ENCODE peak calls at places on chromosomes 4 and X, in five cellular contexts. M is right atrium auricular region; T is tibial nerve; W is naive thymus-derived CD4-positive, alpha-beta T cell; F is pancreas. B is an unnamed sample.

GRCh38 chr4:122007016-122007415 is 55.2 kb upstream of the TRPC3 start:
- DNase-seq in W (no peak), T (no peak), M (no peak), F (no peak), B (no peak)

GRCh38 chrX:101265869-101266428 is 25.2 kb downstream of the TAF7L start:
- DNase-seq in W (no peak), T (no peak), F (no peak), M (no peak), B (no peak)

GRCh38 chr4:83664741-83665140 is 128.8 kb downstream of the GPAT3 start:
- DNase-seq in F (no peak), M (no peak), T (no peak), W (no peak), B (no peak)

GRCh38 chr4:61201562-61202099 is 1.5 kb downstream of the ADGRL3 start:
- DNase-seq in F (no peak), T (no peak), W (no peak), M (no peak), B (peak; percentile 49)

GRCh38 chr4:165826166-165826565 is 46.9 kb upstream of the TLL1 start:
- DNase-seq in M (no peak), F (no peak), W (no peak), T (no peak), B (no peak)

GRCh38 chrX:22922961-22923360 is 76.8 kb upstream of the DDX53 start:
- DNase-seq in M (no peak), W (no peak), T (no peak), F (no peak), B (no peak)

GRCh38 chr4:1028574-1029220 is 17.3 kb downstream of the FGFRL1 start:
- DNase-seq in W (no peak), M (no peak), T (no peak), F (no peak), B (no peak)

GRCh38 chr4:98608343-98608742 is 50.1 kb downstream of the TSPAN5 start:
- DNase-seq in T (no peak), M (no peak), W (no peak), F (no peak), B (no peak)

GRCh38 chr4:15410750-15411149 is 17.1 kb upstream of the C1QTNF7 start:
- DNase-seq in F (no peak), T (no peak), W (no peak), M (no peak), B (no peak)

GRCh38 chr4:174873931-174874330 is 44.2 kb upstream of the ADAM29 start:
- DNase-seq in T (no peak), F (no peak), M (no peak), W (no peak), B (peak; percentile 8)

GRCh38 chrX:29431895-29432294 is 783.5 kb upstream of the MAGEB2 start:
- DNase-seq in W (no peak), T (no peak), M (no peak), F (no peak), B (no peak)

GRCh38 chr4:2933566-2934076 is 29.6 kb downstream of the NOP14 start:
- DNase-seq in M (no peak), F (no peak), T (no peak), W (no peak), B (peak; percentile 84)

GRCh38 chr4:40205259-40206198 is 8.7 kb downstream of the RHOH start:
- DNase-seq in T (no peak), W (no peak), F (no peak), M (no peak), B (no peak)

GRCh38 chrX:71082778-71083177 is 12.9 kb upstream of the FOXO4 start:
- DNase-seq in F (no peak), W (no peak), M (no peak), T (no peak), B (no peak)

GRCh38 chrX:130170752-130171445 is 863 bp upstream of the RAB33A start:
- DNase-seq in M (no peak), W (peak; percentile 58), T (no peak), F (no peak), B (peak; percentile 93)

GRCh38 chrX:42131856-42132255 is 208.5 kb upstream of the CASK start:
- DNase-seq in T (peak; percentile 15), M (no peak), W (no peak), F (no peak), B (no peak)

GRCh38 chrX:26100421-26100920 is 37.7 kb upstream of the MAGEB18 start:
- DNase-seq in F (no peak), M (no peak), W (no peak), T (no peak), B (no peak)

GRCh38 chr4:98662619-98663225 is 4.3 kb upstream of the TSPAN5 start:
- DNase-seq in M (no peak), T (no peak), W (peak; percentile 48), F (no peak), B (peak; percentile 66)

GRCh38 chrX:17567173-17567572 is 170.1 kb upstream of the SCML1 start:
- DNase-seq in W (no peak), T (no peak), F (no peak), M (no peak), B (no peak)

GRCh38 chr4:121034010-121034409 is 38.3 kb downstream of the NDNF start:
- DNase-seq in T (peak; percentile 76), W (no peak), F (peak; percentile 7), M (no peak), B (no peak)

GRCh38 chrX:46367491-46367890 is 177.7 kb downstream of the ZNF674 start:
- DNase-seq in W (no peak), F (no peak), T (no peak), M (no peak), B (no peak)

GRCh38 chr4:120225527-120225926 is 158.9 kb upstream of the MAD2L1 start:
- DNase-seq in M (no peak), F (no peak), T (no peak), W (no peak), B (no peak)

GRCh38 chr4:56130609-56131150 is 181.9 kb downstream of the CEP135 start:
- DNase-seq in F (no peak), T (no peak), W (no peak), M (no peak), B (no peak)

DNA sequence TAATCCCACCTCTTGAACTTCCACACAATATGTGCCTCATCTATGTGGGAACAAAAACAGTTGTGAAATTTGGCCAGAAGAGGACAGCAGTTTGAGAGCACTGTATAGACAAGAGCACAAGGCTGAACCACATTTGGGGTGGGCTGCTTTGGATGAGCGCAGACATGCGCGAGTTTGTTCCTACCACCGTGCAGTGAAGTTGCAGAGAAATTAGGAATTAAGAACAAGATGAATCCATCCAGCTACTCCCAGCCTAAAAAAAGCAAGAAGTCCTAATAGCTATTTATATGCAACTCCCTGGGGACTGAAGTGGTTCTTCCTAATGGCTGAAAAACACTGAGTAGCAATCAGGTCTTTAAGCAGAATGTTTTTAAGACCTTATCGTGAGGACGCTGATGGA is 1.0 kb downstream of the GAB3 start:
- DNase-seq in W (no peak), F (no peak), T (no peak), M (no peak), B (no peak)
- H3K4me3 ChIP-seq in W (peak overlapping the region; percentile 51), F (no peak overlapping the region), T (peak overlapping the region; percentile 62), M (peak overlapping the region; percentile 58), B (no peak overlapping the region)

GRCh38 chrX:69000857-69001256 is 164.4 kb downstream of the PJA1 start:
- DNase-seq in T (no peak), F (no peak), W (no peak), M (no peak), B (no peak)
- H3K27me3 ChIP-seq in T (peaks cover 12% of the 10 kb centered on the region), F (peaks cover 2% of the 10 kb centered on the region), W (no peaks in the 10 kb centered on the region), M (no peaks in the 10 kb centered on the region), B (no peaks in the 10 kb centered on the region)

GRCh38 chrX:97311066-97311778 is 427.5 kb downstream of the RPA4 start:
- DNase-seq in M (no peak), F (no peak), W (no peak), T (no peak), B (no peak)
- H3K4me3 ChIP-seq in M (no peak overlapping the region), F (no peak overlapping the region), W (no peak overlapping the region), T (no peak overlapping the region), B (peak overlapping the region; percentile 58)

DNA sequence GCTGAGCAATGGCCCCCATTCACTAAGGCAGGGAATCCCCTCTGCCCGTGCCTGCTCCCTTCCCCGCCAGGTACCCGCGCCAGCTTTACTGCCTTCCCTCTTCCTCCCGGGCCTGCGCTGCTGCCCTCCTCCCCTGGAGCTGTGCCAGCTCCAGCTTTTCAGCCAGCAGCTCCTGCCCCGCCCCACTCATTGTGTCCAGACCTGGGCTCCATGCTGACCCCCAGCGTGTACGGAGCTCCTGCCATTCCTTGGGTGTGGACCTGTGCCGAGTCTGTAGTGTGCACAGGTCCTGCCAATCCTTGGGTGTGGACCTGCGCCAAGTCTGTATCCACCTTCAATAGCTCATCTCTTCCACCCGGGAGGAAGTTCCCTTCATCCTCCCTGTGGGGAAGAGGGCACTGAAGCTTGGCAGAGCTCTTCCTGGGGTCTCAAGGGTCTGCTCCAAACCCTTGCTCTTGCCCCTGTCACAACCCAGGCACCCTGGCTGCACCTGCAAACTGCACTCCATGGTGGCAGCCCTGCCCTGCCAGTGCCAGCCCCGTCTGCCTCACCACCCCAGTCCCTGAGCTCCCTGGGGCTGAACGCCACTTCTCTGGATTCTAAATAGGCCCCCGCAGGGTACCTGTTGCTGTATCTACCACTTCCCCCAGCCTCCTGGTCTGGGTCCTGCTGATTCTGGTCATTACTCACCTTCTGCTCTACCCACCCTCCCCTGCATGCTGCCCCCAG is 63.9 kb downstream of the TRMT44 start:
- DNase-seq in F (peak; percentile 35), M (no peak), T (no peak), W (no peak), B (peak; percentile 53)
- H3K27me3 ChIP-seq in F (no peaks in the 10 kb centered on the region), M (no peaks in the 10 kb centered on the region), T (no peaks in the 10 kb centered on the region), W (no peaks in the 10 kb centered on the region), B (no peaks in the 10 kb centered on the region)

GRCh38 chr4:94995684-94996394 is 238.1 kb downstream of the BMPR1B start:
- DNase-seq in T (no peak), F (no peak), M (no peak), W (no peak), B (peak; percentile 1)
- H3K4me3 ChIP-seq in T (peak overlapping the region; percentile 13), F (no peak overlapping the region), M (no peak overlapping the region), W (no peak overlapping the region), B (no peak overlapping the region)

GRCh38 chr4:140497428-140497775 is 691 bp downstream of the MGAT4D start:
- DNase-seq in T (no peak), M (no peak), F (no peak), W (no peak), B (no peak)
- H3K27me3 ChIP-seq in T (peaks cover 57% of the 10 kb centered on the region), M (peaks cover 5% of the 10 kb centered on the region), F (no peaks in the 10 kb centered on the region), W (peaks cover 7% of the 10 kb centered on the region), B (peaks cover 47% of the 10 kb centered on the region)

GRCh38 chr4:51851090-51851936 is 8.4 kb downstream of the DCUN1D4 start:
- DNase-seq in T (no peak), W (no peak), M (no peak), F (no peak), B (no peak)
- H3K4me3 ChIP-seq in T (no peak overlapping the region), W (no peak overlapping the region), M (no peak overlapping the region), F (no peak overlapping the region), B (no peak overlapping the region)

GRCh38 chr4:41921476-41921875 is 13.8 kb upstream of the TMEM33 start:
- DNase-seq in F (no peak), M (no peak), W (no peak), T (no peak), B (no peak)
- H3K27me3 ChIP-seq in F (no peaks in the 10 kb centered on the region), M (no peaks in the 10 kb centered on the region), W (no peaks in the 10 kb centered on the region), T (no peaks in the 10 kb centered on the region), B (peaks cover 46% of the 10 kb centered on the region)

B was measured in H7.